ENCODE peak calls at places on chromosome 17, in four cellular contexts. Z is activated naive CD8-positive, alpha-beta T cell treated with anti-CD3 and anti-CD28 coated beads, Interleukin-2, amount 10 ng/mL, durations not matched to agents 7 days and 5 days; N is activated CD8-positive, alpha-beta T cell treated with anti-CD3 and anti-CD28 coated beads, Interleukin-2, amount 10 ng/mL, durations not matched to agents 7 days and 5 days; J is epithelial cell of esophagus. M is an unnamed sample.

GRCh38 chr17:70288540-70289290 is 119.4 kb downstream of the KCNJ2 start:
- DNase-seq in Z (no peak), N (no peak), J (peak; percentile 84), M (peak; percentile 57)

GRCh38 chr17:60554377-60554788 is 28.3 kb upstream of the APPBP2 start:
- DNase-seq in Z (no peak), N (no peak), J (peak; percentile 57), M (peak; percentile 63)

GRCh38 chr17:48544356-48545021 is 420 bp downstream of the HOXB2 start:
- DNase-seq in Z (peak; percentile 63), N (peak; percentile 56), J (no peak), M (peak; percentile 68)

GRCh38 chr17:27609606-27610303 is 21.2 kb upstream of the LGALS9 start:
- DNase-seq in Z (peak; percentile 46), N (peak; percentile 53), J (peak; percentile 70), M (peak; percentile 42)

GRCh38 chr17:48727415-48728175 is 955 bp downstream of the HOXB13 start:
- DNase-seq in Z (no peak), N (no peak), J (no peak), M (no peak)

GRCh38 chr17:34706029-34706428 is 126.6 kb downstream of the TMEM132E start:
- DNase-seq in Z (peak; percentile 40), N (peak; percentile 48), J (peak; percentile 8), M (no peak)

GRCh38 chr17:32482568-32483320 is 4.0 kb upstream of the CDK5R1 start:
- DNase-seq in Z (no peak), N (no peak), J (no peak), M (no peak)

GRCh38 chr17:81420769-81421462 is 25.7 kb downstream of the BAHCC1 start:
- DNase-seq in Z (no peak), N (no peak), J (no peak), M (no peak)

GRCh38 chr17:47267354-47267828 is 13.8 kb downstream of the ITGB3 start:
- DNase-seq in Z (no peak), N (no peak), J (peak; percentile 42), M (peak; percentile 74)

GRCh38 chr17:19015428-19015827 is 10.9 kb upstream of the FAM83G start:
- DNase-seq in Z (no peak), N (no peak), J (no peak), M (no peak)

GRCh38 chr17:45581860-45582259 is 91.3 kb upstream of the PLEKHM1 start:
- DNase-seq in Z (no peak), N (no peak), J (no peak), M (no peak)

GRCh38 chr17:7732981-7733557 is 15.5 kb downstream of the DNAH2 start:
- DNase-seq in Z (no peak), N (no peak), J (no peak), M (no peak)

GRCh38 chr17:46081018-46081320 is 81.9 kb downstream of the STH start:
- DNase-seq in Z (no peak), N (no peak), J (no peak), M (no peak)

GRCh38 chr17:78258323-78259229 is 27.1 kb downstream of the TMEM235 start:
- DNase-seq in Z (peak; percentile 71), N (peak; percentile 73), J (no peak), M (no peak)

GRCh38 chr17:57247261-57247660 is 9.1 kb upstream of the MSI2 start:
- DNase-seq in Z (no peak), N (no peak), J (no peak), M (no peak)

GRCh38 chr17:9247401-9247938 is 226.2 kb downstream of the NTN1 start:
- DNase-seq in Z (no peak), N (no peak), J (no peak), M (no peak)

GRCh38 chr17:51617876-51618455 is 357.6 kb downstream of the UTP18 start:
- DNase-seq in Z (no peak), N (no peak), J (no peak), M (no peak)

GRCh38 chr17:77287432-77288068 is 146.8 kb downstream of the SEC14L1 start:
- DNase-seq in Z (no peak), N (no peak), J (peak; percentile 83), M (peak; percentile 80)